ENCODE peak calls at places on chromosomes 7 and 10, in seven cellular contexts. V is GM23338, X is SK-N-SH, J is breast epithelium, G is upper lobe of left lung, T is Panc1, S is K562. A is an unnamed sample.
A peak's percentile ranks its signal among the peaks of the same experiment; 100 is the strongest.

GRCh38 chr7:138316421-138317043 is 143.5 kb upstream of the TRIM24 start:
- DNase-seq in J (no peak), V (no peak), X (no peak), G (no peak), T (no peak), S (no peak), A (no peak)

GRCh38 chr10:27742926-27743735 is 2.5 kb downstream of the MKX start:
- DNase-seq in V (peak; percentile 70), J (no peak), X (peak; percentile 28), T (no peak), G (peak; percentile 89), S (no peak), A (no peak)

GRCh38 chr7:143172354-143172753 is 10.9 kb upstream of the TAS2R39 start:
- DNase-seq in X (no peak), S (no peak), G (peak; percentile 34), T (no peak), V (peak; percentile 6), J (peak; percentile 79), A (no peak)

GRCh38 chr10:96442017-96442643 is 71.6 kb downstream of the TLL2 start:
- DNase-seq in V (peak; percentile 34), G (no peak), S (no peak), X (no peak), J (no peak), T (no peak), A (no peak)

GRCh38 chr7:134364619-134365037 is 47.9 kb upstream of the SLC35B4 start:
- DNase-seq in J (no peak), S (no peak), V (no peak), T (no peak), X (no peak), G (no peak), A (no peak)

GRCh38 chr7:128902761-128903585 is 7.5 kb downstream of the KCP start:
- DNase-seq in S (peak; percentile 66), J (no peak), T (peak; percentile 52), G (no peak), V (no peak), X (peak; percentile 19), A (no peak)

GRCh38 chr10:70355234-70356021 is 27.0 kb downstream of the LRRC20 start:
- DNase-seq in T (no peak), V (no peak), G (no peak), X (no peak), J (no peak), S (no peak), A (peak; percentile 70)

GRCh38 chr7:132577206-132578049 is 1.2 kb upstream of the PLXNA4 start:
- DNase-seq in J (no peak), S (no peak), G (peak; percentile 91), T (no peak), V (peak; percentile 84), X (peak; percentile 95), A (no peak)

GRCh38 chr7:42219447-42219846 is 17.6 kb downstream of the GLI3 start:
- DNase-seq in T (no peak), S (no peak), J (peak; percentile 61), G (no peak), X (no peak), V (no peak), A (no peak)

GRCh38 chr7:22427122-22427503 is 70.2 kb upstream of the RAPGEF5 start:
- DNase-seq in S (no peak), J (no peak), G (no peak), T (no peak), X (no peak), V (no peak), A (no peak)

GRCh38 chr7:39896840-39897239 is 53.2 kb upstream of the CDK13 start:
- DNase-seq in T (no peak), S (no peak), X (no peak), V (no peak), J (no peak), G (no peak), A (no peak)

GRCh38 chr7:32518534-32519140 is 23.3 kb downstream of the AVL9 start:
- DNase-seq in S (no peak), J (no peak), T (no peak), G (no peak), X (no peak), V (peak; percentile 94), A (no peak)

GRCh38 chr10:89120931-89121907 is 85.9 kb downstream of the CH25H start:
- DNase-seq in J (no peak), G (no peak), T (no peak), S (no peak), V (no peak), X (no peak), A (no peak)

GRCh38 chr7:94295805-94296204 is 98.9 kb upstream of the COL1A2 start:
- DNase-seq in V (no peak), S (no peak), X (peak; percentile 39), G (no peak), J (no peak), T (no peak), A (no peak)

GRCh38 chr10:115992554-115992953 is 280.5 kb downstream of the GFRA1 start:
- DNase-seq in T (no peak), V (no peak), S (no peak), X (no peak), G (no peak), J (no peak), A (no peak)

DNA sequence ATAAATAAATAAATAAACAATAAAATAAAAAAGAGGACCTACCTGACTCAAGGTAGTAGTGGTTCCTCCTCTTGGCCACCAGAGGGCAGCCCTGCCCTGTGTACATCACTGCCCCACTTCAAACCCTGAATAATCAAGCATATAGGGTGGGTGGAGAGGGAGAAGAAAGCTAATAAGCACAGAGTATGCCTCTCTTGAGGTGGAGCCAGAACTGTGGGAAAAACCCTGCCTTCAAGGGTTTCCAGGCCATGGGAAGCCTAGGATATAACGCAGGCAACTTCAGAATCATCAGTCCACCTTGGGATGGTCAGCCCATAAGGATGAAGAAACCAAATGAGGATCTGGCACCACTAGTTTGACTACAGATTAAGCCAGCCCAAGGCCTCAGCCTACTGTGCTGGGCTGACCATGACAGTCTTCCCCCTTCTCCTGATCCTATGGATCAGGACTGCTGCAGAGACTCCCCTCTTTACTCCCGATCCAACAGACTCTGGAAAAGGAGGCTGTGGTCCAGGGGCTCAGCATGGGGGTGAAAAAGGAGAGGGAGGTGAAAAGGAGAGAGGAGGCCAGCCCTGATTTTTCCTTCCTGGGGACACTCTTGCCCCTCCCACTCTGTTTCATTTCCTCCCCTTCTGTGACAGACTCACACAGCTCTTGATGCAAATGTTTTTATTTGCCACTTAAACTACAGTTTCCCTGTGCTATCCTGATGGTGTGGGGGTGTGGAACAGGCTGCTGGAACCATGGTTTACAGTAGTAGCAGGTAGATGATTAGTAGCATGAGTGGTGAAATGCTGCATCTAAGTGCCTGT is 10.1 kb downstream of the AVPI1 start:
- DNase-seq in G (no peak), J (no peak), V (peak; percentile 75), S (peak; percentile 59), X (peak; percentile 82), T (peak; percentile 35), A (peak; percentile 26)
- TF ChIP-seq POLR2AphosphoS5 in G (no peak), J (no peak), V (no peak), S (peak; percentile 36), X (peak; percentile 4), T (no peak), A (no peak)

GRCh38 chr7:136884492-136884891 is 16.0 kb downstream of the CHRM2 start:
- DNase-seq in G (no peak), V (no peak), T (no peak), X (no peak), J (no peak), S (no peak), A (no peak)
- TF ChIP-seq POLR2AphosphoS5 in G (peak; percentile 60), V (no peak), T (no peak), X (no peak), J (no peak), S (no peak), A (no peak)

GRCh38 chr10:130728531-130729215 is 582.8 kb downstream of the TCERG1L start:
- DNase-seq in G (peak; percentile 74), V (no peak), T (no peak), S (no peak), J (no peak), X (no peak), A (no peak)

GRCh38 chr10:130725474-130725970 is 586.0 kb downstream of the TCERG1L start:
- DNase-seq in T (no peak), V (no peak), G (no peak), S (no peak), X (no peak), J (no peak), A (no peak)

GRCh38 chr10:130726996-130727725 is 584.4 kb downstream of the TCERG1L start:
- DNase-seq in G (no peak), X (no peak), S (no peak), V (no peak), J (no peak), T (no peak), A (no peak)

GRCh38 chr10:130729876-130730275 is 581.6 kb downstream of the TCERG1L start:
- DNase-seq in S (no peak), G (no peak), V (no peak), T (no peak), J (no peak), X (no peak), A (no peak)

DNA sequence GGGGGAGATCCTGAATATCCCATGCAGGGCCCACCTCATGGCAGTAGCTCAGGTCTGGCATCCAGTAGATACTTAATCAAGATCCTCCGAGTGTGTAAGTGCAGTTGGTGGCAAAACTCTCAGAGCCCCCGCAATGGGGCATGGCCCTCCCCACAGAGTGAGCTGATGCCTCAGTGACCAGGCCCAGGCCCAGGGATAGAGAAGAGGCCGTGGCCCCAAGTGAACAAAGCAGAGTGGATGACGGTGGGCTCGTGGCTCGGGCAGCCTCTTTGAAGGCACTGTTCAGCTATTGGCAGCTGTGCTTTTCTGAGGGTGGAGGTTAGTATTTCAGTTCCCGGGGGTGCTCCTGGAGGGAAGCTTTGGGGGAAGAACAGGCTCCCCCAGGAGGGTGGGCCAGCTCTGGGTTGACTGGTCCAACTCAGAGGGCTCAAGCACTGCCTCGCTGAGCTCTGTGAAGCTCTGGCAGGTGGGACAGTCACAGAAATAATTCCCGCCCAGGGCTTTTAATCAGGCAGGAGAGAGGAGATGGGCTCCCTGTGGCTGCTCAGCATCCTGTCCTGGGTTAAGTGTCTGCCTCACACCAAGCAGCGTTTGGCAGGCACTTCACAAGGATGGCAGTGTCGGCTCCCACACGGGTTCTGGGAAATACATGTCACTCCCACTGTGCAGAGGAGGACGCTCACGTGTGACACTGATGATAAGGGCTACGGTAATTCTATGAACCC is 583.6 kb downstream of the TCERG1L start:
- DNase-seq in V (no peak), T (no peak), X (no peak), G (no peak), J (no peak), S (no peak), A (no peak)
- TF ChIP-seq POLR2AphosphoS5 in V (no peak), T (no peak), X (no peak), G (no peak), J (no peak), S (no peak), A (no peak)

GRCh38 chr10:73743905-73744689 is at the start of gene SEC24C:
- DNase-seq in G (peak; percentile 96), V (peak; percentile 98), S (peak; percentile 99), X (peak; percentile 93), T (peak; percentile 92), J (peak; percentile 96), A (peak; percentile 97)
- TF ChIP-seq POLR2AphosphoS5 in G (peak; percentile 88), V (peak; percentile 76), S (peak; percentile 94), X (peak; percentile 90), T (peak; percentile 87), J (peak; percentile 95), A (peak; percentile 88)

A was measured in HL-60.